ENCODE peak calls at places on chromosomes 2 and 18, in five cellular contexts. V is suprapubic skin, F is psoas muscle, S is NT2/D1, Q is brain microvascular endothelial cell. G is an unnamed sample. For H3K27me3, the result is how much of the 10 kb centered on the place peaks cover.

GRCh38 chr18:12372406-12372805 is 4.6 kb downstream of the AFG3L2 start:
- DNase-seq in V (no peak), F (no peak), Q (no peak), S (no peak), G (no peak)

GRCh38 chr2:236507393-236508085 is 62.1 kb upstream of the ACKR3 start:
- DNase-seq in F (peak), V (no peak), S (no peak), Q (no peak), G (peak)

GRCh38 chr18:38972571-38972970 is 1407.0 kb upstream of the CELF4 start:
- DNase-seq in F (no peak), Q (peak), S (no peak), V (no peak), G (no peak)

GRCh38 chr2:98874186-98874689 is 61.8 kb downstream of the CRACDL start:
- DNase-seq in V (no peak), Q (no peak), F (no peak), S (no peak), G (no peak)

GRCh38 chr2:10839813-10840212 is 27.2 kb upstream of the PDIA6 start:
- DNase-seq in Q (peak), S (no peak), V (no peak), F (no peak), G (no peak)

GRCh38 chr2:207288628-207289027 is 122.9 kb upstream of the KLF7 start:
- DNase-seq in F (no peak), Q (no peak), S (no peak), V (no peak), G (no peak)

GRCh38 chr18:12659904-12660605 is 2.1 kb upstream of the SPIRE1 start:
- DNase-seq in V (no peak), S (no peak), F (no peak), Q (peak), G (peak)

GRCh38 chr18:79601234-79601633 is 78.4 kb upstream of the CTDP1 start:
- DNase-seq in V (no peak), F (no peak), S (no peak), Q (no peak), G (no peak)

GRCh38 chr2:203706403-203706802 is at the start of gene CD28:
- DNase-seq in S (no peak), V (no peak), F (no peak), Q (no peak), G (peak)

GRCh38 chr2:172484253-172484652 is 56.9 kb downstream of the ITGA6 start:
- DNase-seq in S (no peak), Q (no peak), F (no peak), V (no peak), G (no peak)

GRCh38 chr2:142591408-142591807 is 286.1 kb upstream of the KYNU start:
- DNase-seq in V (no peak), F (no peak), S (no peak), Q (no peak), G (no peak)

GRCh38 chr2:235551965-235552364 is 58.1 kb downstream of the AGAP1 start:
- DNase-seq in F (no peak), S (peak), Q (peak), V (no peak), G (peak)

GRCh38 chr2:144004742-144005141 is 515.2 kb downstream of the ZEB2 start:
- DNase-seq in S (no peak), V (no peak), F (no peak), Q (no peak), G (no peak)

DNA sequence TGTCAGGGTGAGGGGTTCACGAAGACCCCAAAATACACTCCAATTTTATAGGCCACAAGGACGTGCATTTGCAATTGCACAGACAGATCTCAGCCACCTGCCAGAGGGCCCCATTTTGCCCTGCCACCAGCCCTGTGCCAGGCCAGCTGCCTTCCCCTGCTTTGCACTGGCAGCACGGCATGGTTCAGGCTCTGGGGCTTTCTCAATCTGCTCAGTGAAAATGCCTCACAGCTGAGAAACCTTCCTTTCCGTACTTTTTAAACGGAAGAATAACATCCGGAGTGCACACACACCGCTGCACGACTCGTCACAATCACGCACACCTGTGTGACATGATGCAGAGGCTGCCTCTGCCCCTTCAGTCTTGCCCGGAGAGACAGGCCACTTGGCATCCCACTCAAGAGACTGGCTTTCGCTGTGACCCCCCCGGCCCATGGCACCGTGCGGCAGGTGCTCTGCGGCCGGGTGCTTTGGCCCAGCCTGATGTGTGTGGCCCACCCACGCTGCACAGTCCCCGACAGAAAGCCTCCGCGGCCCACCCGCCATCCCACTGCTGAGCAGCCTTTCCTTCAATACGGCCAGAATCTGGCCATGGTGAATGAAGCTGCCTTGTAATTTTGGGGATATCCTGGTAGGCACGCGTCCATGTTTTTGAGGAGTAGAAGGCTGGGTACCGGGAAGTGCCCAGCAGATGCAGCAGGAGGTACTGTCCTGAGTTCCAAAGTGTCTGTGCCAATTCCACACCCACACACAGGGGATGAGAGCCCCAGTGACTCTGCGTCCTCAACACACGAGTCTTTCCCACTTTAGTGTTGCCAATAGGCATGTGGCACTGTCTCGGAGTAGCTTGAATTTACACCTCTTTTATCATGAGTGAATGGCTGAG is 88.8 kb downstream of the USP40 start:
- DNase-seq in F (peak), V (no peak), S (no peak), Q (no peak), G (no peak)
- H3K27me3 ChIP-seq in F (under half), V (under half), S (under half), Q (under half), G (under half)

GRCh38 chr2:183022711-183023110 is 15.5 kb downstream of the NCKAP1 start:
- DNase-seq in Q (no peak), F (no peak), S (no peak), V (no peak), G (no peak)
- H3K27me3 ChIP-seq in Q (under half), F (under half), S (under half), V (under half), G (under half)

DNA sequence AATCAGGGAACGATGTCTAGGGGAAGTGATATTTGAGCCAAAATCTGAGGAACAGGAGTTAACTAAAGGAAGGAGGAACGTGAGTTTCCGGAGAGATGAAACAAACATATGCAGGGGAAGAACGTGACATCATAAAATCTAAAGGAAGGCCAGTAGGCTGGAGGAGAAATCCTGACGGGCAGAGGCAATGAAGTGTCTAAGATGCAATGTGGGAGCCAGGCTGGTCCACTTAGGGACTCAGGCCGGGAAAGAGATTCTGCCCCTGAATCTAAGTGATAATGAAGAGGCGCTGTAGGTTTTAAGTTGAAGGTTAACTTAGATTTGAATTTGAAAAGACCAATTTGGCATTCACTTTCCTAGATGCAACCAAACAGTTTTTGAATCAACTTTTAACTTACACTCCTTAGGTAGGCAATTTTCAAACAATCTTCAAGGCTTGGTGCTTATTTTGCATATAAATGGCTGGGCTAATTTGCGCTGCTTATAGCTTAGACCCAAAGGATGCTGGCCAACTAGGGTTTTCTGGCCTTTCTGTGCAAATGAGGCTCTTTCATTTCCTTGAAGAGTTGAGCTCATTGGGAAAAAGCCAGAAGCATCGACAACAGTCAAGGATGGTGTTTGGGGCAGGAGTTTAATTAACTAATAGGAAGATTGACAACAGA is 221.7 kb downstream of the SOX11 start:
- DNase-seq in F (no peak), Q (no peak), S (peak), V (no peak), G (no peak)
- H3K27me3 ChIP-seq in F (under half), Q (under half), S (half or more), V (under half), G (under half)

GRCh38 chr18:784470-785172 is 27.4 kb downstream of the YES1 start:
- DNase-seq in F (no peak), Q (no peak), S (no peak), V (no peak), G (no peak)
- H3K27me3 ChIP-seq in F (under half), Q (under half), S (under half), V (under half), G (under half)

GRCh38 chr2:158970522-158970855 is 2.0 kb downstream of the TANC1 start:
- DNase-seq in S (no peak), F (no peak), Q (no peak), V (no peak), G (no peak)

GRCh38 chr2:158968396-158969161 is at the start of gene TANC1:
- DNase-seq in F (peak), S (peak), Q (peak), V (peak), G (peak)

GRCh38 chr2:158967731-158968395 is 577 bp upstream of the TANC1 start:
- DNase-seq in F (peak), Q (peak), V (peak), S (no peak), G (peak)

GRCh38 chr2:158969717-158970521 is 1.5 kb downstream of the TANC1 start:
- DNase-seq in S (no peak), V (peak), F (peak), Q (no peak), G (peak)

DNA sequence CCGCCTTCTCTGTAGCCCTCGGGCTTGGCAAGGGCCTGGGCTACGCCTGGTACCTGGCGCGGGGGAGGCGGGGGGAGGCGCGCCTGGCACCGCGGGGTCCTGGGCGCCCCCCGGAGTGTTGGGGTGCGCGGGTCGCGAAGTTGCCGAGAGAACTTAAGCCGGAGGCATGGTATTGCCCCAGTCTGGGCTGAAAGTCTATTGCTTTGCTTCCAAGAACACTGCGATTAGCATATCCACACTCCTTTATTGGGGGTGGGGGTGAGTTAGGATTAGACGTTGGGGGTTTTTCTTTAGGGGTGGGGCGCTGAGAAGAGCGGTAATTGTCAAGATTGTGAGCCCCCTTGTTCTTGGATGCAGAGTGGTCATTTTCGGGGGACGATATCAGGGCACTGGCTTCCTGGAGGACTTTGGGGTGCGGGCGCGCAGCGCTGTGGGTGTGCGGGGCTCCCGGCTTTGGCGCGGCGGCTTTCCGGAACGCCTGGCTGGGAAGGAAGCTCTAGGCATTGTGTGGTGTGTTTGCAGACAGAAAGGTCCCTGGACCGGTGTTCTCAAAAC is 799 bp downstream of the TANC1 start:
- DNase-seq in Q (no peak), V (no peak), S (no peak), F (no peak), G (no peak)
- H3K27me3 ChIP-seq in Q (under half), V (under half), S (under half), F (under half), G (under half)

DNA sequence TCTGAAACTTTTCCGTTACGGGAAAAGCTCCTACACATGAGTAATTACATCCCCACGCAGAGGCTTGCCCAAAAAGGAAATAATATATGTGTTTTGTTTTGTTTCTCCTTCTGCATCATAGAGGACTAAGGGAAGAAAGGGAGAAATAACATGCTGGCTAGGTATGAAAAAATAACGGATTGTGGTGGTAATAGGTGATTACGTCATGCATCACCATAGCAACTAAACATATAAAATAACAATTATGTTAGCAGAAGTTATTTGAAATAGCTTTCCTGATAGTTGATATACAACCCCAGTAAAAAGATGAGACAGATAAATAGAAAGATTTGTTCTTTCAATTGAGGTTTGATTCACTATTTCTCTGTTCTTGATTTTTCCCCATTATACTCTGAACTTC is 518.0 kb downstream of the ZNF516 start:
- DNase-seq in V (no peak), Q (no peak), S (no peak), F (no peak), G (no peak)
- H3K27me3 ChIP-seq in V (under half), Q (under half), S (under half), F (under half), G (under half)

GRCh38 chr2:201821080-201821479 is 14.7 kb downstream of the CDK15 start:
- DNase-seq in Q (no peak), V (no peak), F (no peak), S (no peak), G (no peak)
- H3K27me3 ChIP-seq in Q (under half), V (under half), F (under half), S (under half), G (under half)

GRCh38 chr2:230939691-230940475 is 14.8 kb upstream of the GPR55 start:
- DNase-seq in Q (no peak), F (no peak), S (no peak), V (no peak), G (no peak)

GRCh38 chr2:230942920-230943896 is 18.2 kb upstream of the GPR55 start:
- DNase-seq in Q (no peak), V (no peak), F (no peak), S (no peak), G (no peak)

GRCh38 chr2:230940476-230940815 is 15.4 kb upstream of the GPR55 start:
- DNase-seq in V (no peak), F (no peak), Q (no peak), S (no peak), G (no peak)

GRCh38 chr2:230942371-230942770 is 17.3 kb upstream of the GPR55 start:
- DNase-seq in V (peak), F (no peak), Q (no peak), S (no peak), G (no peak)

DNA sequence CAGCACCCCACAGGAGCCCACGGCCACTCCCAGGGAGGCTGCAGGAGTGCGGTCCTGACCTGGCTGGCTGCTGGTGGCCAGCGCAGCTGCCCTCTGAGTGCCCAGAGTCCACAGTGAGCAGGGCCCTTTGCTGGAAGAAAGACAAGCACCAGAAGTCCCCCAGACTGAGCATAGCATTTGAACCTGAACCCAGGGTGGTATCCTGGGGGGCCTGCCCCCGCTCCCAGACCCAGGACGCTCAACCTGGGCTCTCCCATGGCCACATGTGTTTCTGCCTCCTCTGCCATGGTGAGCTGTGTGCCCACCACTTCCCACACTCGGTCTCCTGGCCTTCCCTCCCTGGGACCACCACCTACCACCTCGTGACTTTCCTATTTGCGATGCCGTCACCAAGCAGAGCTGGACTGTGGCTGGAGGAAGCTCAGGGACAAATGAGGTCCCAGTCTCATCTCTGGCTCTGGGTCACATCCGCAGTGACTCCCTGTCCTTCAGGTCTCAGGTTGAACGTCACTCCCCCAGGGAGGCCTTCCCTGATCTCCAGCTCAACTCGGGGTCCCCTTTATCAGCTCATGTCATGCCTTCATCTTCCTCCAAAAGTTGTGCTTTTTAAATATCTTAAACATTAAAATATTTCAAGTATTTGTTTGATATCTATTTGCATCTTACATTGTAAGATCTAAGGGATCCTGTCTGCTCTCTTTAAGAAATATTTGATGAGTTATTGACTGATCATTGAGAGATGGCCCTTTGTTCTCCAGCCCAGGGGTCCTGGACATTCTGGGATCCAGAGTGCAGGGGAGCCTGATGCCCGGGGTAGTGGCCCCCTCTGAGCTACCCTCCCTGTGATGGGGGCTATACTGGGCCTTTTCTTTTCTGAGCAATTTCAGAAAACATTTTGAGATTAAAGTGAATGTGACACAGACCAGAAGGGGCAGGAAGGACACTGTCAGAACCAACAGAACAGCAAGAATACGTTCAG is 16.4 kb upstream of the GPR55 start:
- DNase-seq in Q (no peak), V (no peak), S (no peak), F (no peak), G (no peak)
- H3K27me3 ChIP-seq in Q (under half), V (under half), S (under half), F (under half), G (under half)

GRCh38 chr2:240713071-240713927 is 21.6 kb downstream of the AQP12A start:
- DNase-seq in F (peak), Q (no peak), S (no peak), V (no peak), G (no peak)
- H3K27me3 ChIP-seq in F (under half), Q (under half), S (under half), V (under half), G (under half)